ENCODE peak calls at places on chromosomes 4 and X, in nine cellular contexts. I is breast epithelium, M is left lung, X is A549, S is IMR-90, Z is neural progenitor cell, P is endodermal cell, W is mammary epithelial cell, C is fibroblast of lung. Q is an unnamed sample. For H3K9me3, the result is how much of the 10 kb centered on the place peaks cover.

GRCh38 chr4:47462799-47463234 is 685 bp downstream of the COMMD8 start:
- DNase-seq in I (no peak), M (no peak), X (no peak), S (peak), Z (no peak), P (no peak), W (no peak), C (peak), Q (no peak)

GRCh38 chr4:76892001-76892400 is 5.9 kb downstream of the SOWAHB start:
- DNase-seq in I (no peak), M (no peak), X (no peak), S (peak), Z (no peak), P (no peak), W (no peak), C (no peak), Q (no peak)

GRCh38 chrX:131626681-131627296 is 82.9 kb downstream of the OR13H1 start:
- DNase-seq in I (no peak), M (no peak), X (peak), S (no peak), Z (peak), P (peak), W (no peak), C (peak), Q (no peak)

GRCh38 chr4:80305466-80305865 is 30.1 kb upstream of the CFAP299 start:
- DNase-seq in I (no peak), M (no peak), X (no peak), S (peak), Z (no peak), P (no peak), W (peak), C (no peak), Q (no peak)

GRCh38 chr4:39706829-39707511 is 9.0 kb downstream of the UBE2K start:
- DNase-seq in I (no peak), M (no peak), X (no peak), S (no peak), Z (no peak), P (peak), W (no peak), C (no peak), Q (no peak)

GRCh38 chr4:145351922-145352321 is 129.7 kb upstream of the SMAD1 start:
- DNase-seq in I (no peak), M (no peak), X (no peak), S (no peak), Z (no peak), P (no peak), W (no peak), C (no peak), Q (no peak)

GRCh38 chr4:186240848-186241491 is 13.7 kb downstream of the KLKB1 start:
- DNase-seq in I (no peak), M (no peak), X (no peak), S (no peak), Z (no peak), P (no peak), W (no peak), C (no peak), Q (no peak)

GRCh38 chrX:100750901-100751300 is 19.0 kb upstream of the SYTL4 start:
- DNase-seq in I (no peak), M (no peak), X (no peak), S (no peak), Z (no peak), P (no peak), W (no peak), C (no peak), Q (no peak)

GRCh38 chr4:73822812-73823480 is 13.5 kb upstream of the CXCL6 start:
- DNase-seq in I (no peak), M (no peak), X (no peak), S (no peak), Z (no peak), P (no peak), W (no peak), C (no peak), Q (no peak)

GRCh38 chrX:24025741-24026402 is 1.1 kb downstream of the KLHL15 start:
- DNase-seq in I (peak), M (no peak), X (peak), S (peak), Z (no peak), P (no peak), W (peak), C (peak), Q (no peak)

GRCh38 chrX:49610718-49611310 is 12.0 kb downstream of the GAGE1 start:
- DNase-seq in I (no peak), M (no peak), X (no peak), S (no peak), Z (no peak), P (no peak), W (no peak), C (no peak), Q (no peak)

GRCh38 chr4:146621-147020 is 22.3 kb downstream of the ZNF718 start:
- DNase-seq in I (no peak), M (no peak), X (no peak), S (no peak), Z (no peak), P (no peak), W (no peak), C (no peak), Q (no peak)

GRCh38 chr4:147233-147632 is 22.9 kb downstream of the ZNF718 start:
- DNase-seq in I (no peak), M (no peak), X (no peak), S (no peak), Z (no peak), P (no peak), W (no peak), C (no peak), Q (no peak)
- H3K9me3 ChIP-seq in I (half or more), M (half or more), X (under half), S (under half), Z (half or more), P (half or more), W (under half), C (under half), Q (under half)

DNA sequence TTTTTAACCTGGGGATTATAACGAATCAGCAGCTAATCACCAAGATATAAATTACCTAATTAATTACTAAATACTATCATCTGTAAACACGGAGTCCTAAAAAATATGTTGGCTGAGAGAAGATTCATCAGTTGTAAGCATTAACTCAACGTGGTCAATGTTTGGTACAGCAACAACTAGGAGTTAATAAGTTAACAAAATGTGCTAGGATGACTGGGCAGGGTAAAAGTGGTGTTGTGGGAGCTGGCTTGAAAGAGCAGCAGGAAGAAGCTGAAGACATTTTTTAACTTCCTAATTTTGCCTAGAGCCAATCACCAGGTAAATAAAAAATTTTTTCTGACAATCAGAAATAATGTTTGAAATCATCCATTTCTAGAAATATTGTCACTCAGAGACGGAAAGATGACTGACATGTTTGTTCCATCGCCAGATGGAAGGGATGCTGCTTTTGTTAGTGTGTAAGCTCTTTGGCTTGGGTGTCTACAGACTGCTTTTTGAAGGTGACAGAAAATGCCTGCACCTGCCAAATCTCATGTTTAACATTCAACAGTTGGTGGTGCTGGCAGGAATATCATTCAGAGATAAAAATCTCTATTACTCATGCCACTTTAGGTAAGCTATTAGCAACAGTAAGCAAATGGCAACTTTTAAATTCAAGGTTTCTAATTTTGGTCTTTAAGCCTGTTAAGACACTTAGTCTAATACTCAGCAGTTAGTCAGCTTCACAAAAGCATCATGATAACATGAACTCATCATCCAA is 1126.9 kb downstream of the STPG2 start:
- DNase-seq in I (no peak), M (no peak), X (no peak), S (no peak), Z (no peak), P (no peak), W (no peak), C (no peak), Q (no peak)
- H3K27ac ChIP-seq in I (no peak), M (no peak), X (no peak), S (no peak), Z (no peak), P (no peak), W (no peak), C (no peak), Q (no peak)

GRCh38 chr4:99811117-99811516 is 5.5 kb upstream of the DAPP1 start:
- DNase-seq in I (no peak), M (no peak), X (no peak), S (no peak), Z (no peak), P (no peak), W (no peak), C (no peak), Q (no peak)

GRCh38 chr4:99808260-99808857 is 8.3 kb upstream of the DAPP1 start:
- DNase-seq in I (no peak), M (peak), X (peak), S (peak), Z (peak), P (peak), W (peak), C (peak), Q (peak)

GRCh38 chr4:99810536-99810935 is 6.1 kb upstream of the DAPP1 start:
- DNase-seq in I (no peak), M (no peak), X (no peak), S (no peak), Z (no peak), P (no peak), W (no peak), C (no peak), Q (no peak)

GRCh38 chr4:99807666-99808065 is 9.0 kb upstream of the DAPP1 start:
- DNase-seq in I (no peak), M (no peak), X (no peak), S (no peak), Z (no peak), P (no peak), W (no peak), C (no peak), Q (no peak)

DNA sequence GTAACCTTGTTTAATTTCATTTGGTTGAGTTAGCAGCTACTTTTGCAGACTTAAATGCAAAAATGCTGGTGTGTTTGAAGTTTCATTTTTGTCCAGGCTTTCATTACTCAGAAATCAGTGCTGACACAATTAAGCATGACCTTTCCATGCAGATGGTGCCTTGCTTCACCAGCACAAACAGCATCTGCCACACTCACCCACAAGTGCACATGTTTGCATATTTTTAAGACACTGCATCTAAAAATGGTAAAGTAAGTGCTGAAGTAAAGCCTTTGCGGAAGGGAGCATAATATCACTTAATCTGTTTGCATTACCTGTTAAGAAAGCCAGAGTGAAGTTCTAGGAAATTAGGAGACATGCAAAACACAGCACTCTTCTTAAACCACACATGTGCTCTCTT is 7.3 kb upstream of the DAPP1 start:
- DNase-seq in I (no peak), M (no peak), X (no peak), S (no peak), Z (no peak), P (no peak), W (no peak), C (no peak), Q (no peak)
- H3K4me3 ChIP-seq in I (no peak), M (no peak), X (no peak), S (no peak), Z (no peak), P (no peak), W (no peak), C (no peak), Q (no peak)

GRCh38 chrX:31070057-31070468 is 1.8 kb downstream of the FTHL17 start:
- DNase-seq in I (no peak), M (no peak), X (no peak), S (no peak), Z (no peak), P (no peak), W (peak), C (no peak), Q (no peak)
- H3K9me3 ChIP-seq in I (under half), M (under half), X (under half), S (under half), Z (under half), P (under half), W (under half), C (under half), Q (under half)

GRCh38 chr4:96739101-96739500 is 899.2 kb downstream of the PDHA2 start:
- DNase-seq in I (no peak), M (no peak), X (no peak), S (no peak), Z (no peak), P (no peak), W (no peak), C (no peak), Q (no peak)

DNA sequence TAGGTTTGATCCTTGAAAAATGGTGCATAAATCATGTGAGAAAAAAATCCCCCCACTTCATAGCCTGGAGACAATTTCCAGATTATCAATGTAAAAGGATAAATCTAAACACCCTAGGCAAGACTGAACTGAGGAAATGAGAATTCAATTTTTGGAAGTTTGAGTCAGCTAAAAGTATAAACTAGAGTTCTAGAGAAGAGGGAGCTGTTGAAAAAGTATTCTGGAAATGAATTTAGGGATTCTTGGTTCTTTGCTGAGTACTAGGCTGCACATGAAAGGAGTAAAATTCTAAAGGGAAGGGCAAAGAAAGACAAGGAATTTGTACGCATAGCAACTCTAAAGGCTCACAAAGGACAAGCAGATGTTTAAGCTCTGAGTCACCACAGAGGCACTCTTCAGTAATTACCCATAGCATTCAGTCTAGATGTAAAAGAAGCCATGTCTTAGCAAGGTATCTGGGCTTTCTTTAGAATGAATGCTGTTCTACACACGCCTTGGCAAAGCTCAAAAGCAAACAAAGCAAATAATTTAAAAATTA is 896.5 kb downstream of the PDHA2 start:
- DNase-seq in I (no peak), M (no peak), X (peak), S (no peak), Z (peak), P (peak), W (peak), C (peak), Q (no peak)
- H3K27ac ChIP-seq in I (no peak), M (no peak), X (no peak), S (no peak), Z (peak), P (peak), W (no peak), C (no peak), Q (no peak)

GRCh38 chr4:8010618-8011017 is 71.0 kb upstream of the AFAP1 start:
- DNase-seq in I (no peak), M (peak), X (no peak), S (peak), Z (peak), P (no peak), W (no peak), C (peak), Q (no peak)
- H3K4me3 ChIP-seq in I (no peak), M (no peak), X (no peak), S (no peak), Z (no peak), P (no peak), W (no peak), C (no peak), Q (no peak)

GRCh38 chrX:151793886-151794285 is 59.3 kb downstream of the CNGA2 start:
- DNase-seq in I (no peak), M (no peak), X (no peak), S (no peak), Z (no peak), P (no peak), W (no peak), C (no peak), Q (no peak)
- H3K9me3 ChIP-seq in I (under half), M (under half), X (under half), S (under half), Z (under half), P (under half), W (under half), C (under half), Q (under half)